ENCODE peak calls at places on chromosomes 11 and 22, in nine cellular contexts. V is prostate gland, P is HCT116, S is stomach, C is breast epithelium, X is sigmoid colon, G is suprapubic skin, H is transverse colon, I is HepG2. U is an unnamed sample.
A peak's percentile ranks its signal among the peaks of the same experiment; 100 is the strongest.

GRCh38 chr11:128904872-128905344 is 13.8 kb downstream of the KCNJ5 start:
- DNase-seq in V (peak; percentile 14), P (no peak), S (no peak), C (no peak), X (no peak), G (no peak), H (peak; percentile 55), I (no peak), U (no peak)

GRCh38 chr22:42277988-42278776 is 7.7 kb upstream of the TCF20 start:
- DNase-seq in V (no peak), P (no peak), S (no peak), C (no peak), X (peak; percentile 60), G (no peak), H (no peak), I (no peak), U (no peak)

GRCh38 chr11:36622431-36623136 is 24.5 kb upstream of the RAG2 start:
- DNase-seq in V (no peak), P (peak; percentile 12), S (no peak), C (no peak), X (no peak), G (no peak), H (no peak), I (peak; percentile 31), U (no peak)

GRCh38 chr11:34624069-34624468 is 3.2 kb downstream of the EHF start:
- DNase-seq in V (peak; percentile 68), P (no peak), S (peak; percentile 76), C (no peak), X (no peak), G (peak; percentile 81), H (peak; percentile 75), I (no peak), U (no peak)

GRCh38 chr11:125869526-125869925 is 17.9 kb upstream of the HYLS1 start:
- DNase-seq in V (no peak), P (no peak), S (no peak), C (no peak), X (no peak), G (no peak), H (no peak), I (no peak), U (no peak)

GRCh38 chr11:122276221-122276620 is 160.2 kb upstream of the BLID start:
- DNase-seq in V (no peak), P (no peak), S (no peak), C (no peak), X (no peak), G (no peak), H (no peak), I (no peak), U (no peak)

GRCh38 chr11:84608788-84609309 is 1018.3 kb downstream of the DLG2 start:
- DNase-seq in V (no peak), P (no peak), S (no peak), C (no peak), X (no peak), G (no peak), H (no peak), I (no peak), U (no peak)

GRCh38 chr11:66012946-66013761 is 1.3 kb downstream of the CST6 start:
- DNase-seq in V (no peak), P (no peak), S (no peak), C (no peak), X (no peak), G (no peak), H (no peak), I (no peak), U (no peak)

DNA sequence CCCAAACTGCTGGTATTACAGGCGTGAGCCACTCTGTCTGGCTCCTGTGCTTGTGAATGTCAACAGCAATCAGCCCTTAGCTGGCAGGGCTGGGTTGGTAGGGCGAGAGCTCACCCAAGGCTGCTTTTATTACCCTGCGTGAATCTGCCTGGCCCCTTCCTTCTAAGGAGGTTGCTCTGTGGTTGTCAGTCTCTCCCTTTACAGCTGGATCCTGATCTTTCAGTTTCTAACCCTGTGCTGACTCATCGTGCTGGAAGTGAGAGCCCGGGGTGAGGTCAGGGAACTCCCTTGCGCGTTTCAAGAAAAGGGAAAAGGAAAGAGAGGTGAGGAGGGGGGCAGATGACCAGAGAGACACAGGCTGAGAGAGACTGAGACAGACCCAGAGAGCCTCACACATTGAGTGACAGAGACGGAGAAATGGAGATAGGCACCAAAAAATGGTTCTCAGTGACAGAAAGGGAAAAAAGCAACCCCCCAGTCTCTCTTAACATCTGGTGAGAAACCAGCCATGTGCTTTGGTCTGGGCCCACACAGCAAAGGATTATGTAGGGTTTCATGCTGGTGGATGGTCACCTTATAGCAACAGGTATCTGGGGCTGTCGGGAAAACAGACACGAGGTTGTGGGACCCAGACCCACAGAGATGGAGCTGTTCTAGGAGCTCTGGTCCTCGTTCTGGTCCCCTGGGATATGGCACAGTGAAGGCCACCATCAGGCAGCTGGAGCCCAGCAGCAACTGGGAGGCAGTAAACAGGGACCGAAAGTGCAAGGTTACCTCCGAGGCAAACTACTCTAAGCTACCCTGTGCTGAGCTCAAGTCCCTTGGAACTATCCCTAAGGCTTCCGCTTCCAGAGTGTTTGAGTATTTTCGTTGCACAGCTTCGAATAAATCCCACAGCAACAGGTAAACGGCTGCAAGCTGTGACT is 2.5 kb downstream of the TCN2 start:
- DNase-seq in V (no peak), P (no peak), S (peak; percentile 61), C (no peak), X (peak; percentile 87), G (no peak), H (peak; percentile 82), I (no peak), U (no peak)
- TF ChIP-seq POLR2A in V (no peak), P (no peak), S (no peak), C (no peak), X (peak; percentile 15), G (no peak), H (peak; percentile 53), I (no peak), U (no peak)

DNA sequence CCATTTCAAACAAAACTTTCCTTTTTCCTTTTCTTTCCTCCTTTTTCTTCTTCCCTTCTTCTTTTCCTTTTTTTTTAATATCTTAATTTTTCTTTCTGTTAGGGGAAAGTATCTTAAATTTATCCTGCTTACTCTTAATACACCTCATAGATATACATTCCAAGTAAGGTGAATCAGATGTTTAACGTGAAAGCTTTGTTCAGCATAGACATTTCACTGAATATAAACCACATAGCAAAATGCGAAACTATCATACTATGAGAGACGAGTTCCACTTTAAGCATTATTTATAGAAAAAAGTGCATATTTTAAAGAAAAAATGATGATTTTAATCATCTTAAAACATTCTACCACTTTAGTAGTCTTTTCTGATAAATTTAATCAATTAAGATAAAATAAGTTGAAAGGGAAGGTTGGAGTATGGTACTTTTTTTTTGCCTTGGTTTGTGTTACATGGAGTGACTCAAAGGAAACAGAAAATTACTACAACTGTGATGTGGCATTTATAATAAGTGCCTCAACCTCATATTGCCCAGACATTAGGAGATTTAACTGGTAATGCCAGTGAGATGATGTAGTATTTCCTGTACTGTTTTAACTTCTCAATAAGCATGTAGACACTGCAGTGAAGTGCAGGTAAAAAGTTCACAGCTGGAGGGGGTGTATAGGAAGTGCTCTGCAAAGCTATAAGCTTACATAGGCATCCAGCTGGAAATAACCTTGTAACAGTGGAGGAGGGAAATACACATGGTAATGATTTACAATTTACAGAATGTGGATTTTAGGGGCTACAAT is 138.0 kb upstream of the MTMR2 start:
- DNase-seq in V (no peak), P (no peak), S (no peak), C (no peak), X (no peak), G (no peak), H (no peak), I (peak; percentile 56), U (no peak)
- TF ChIP-seq POLR2AphosphoS5 in V (no peak), P (no peak), S (no peak), C (no peak), X (no peak), G (no peak), H (no peak), I (no peak), U (no peak)

GRCh38 chr11:19800162-19800561 is 87.5 kb downstream of the NAV2 start:
- DNase-seq in V (no peak), P (no peak), S (no peak), C (no peak), X (no peak), G (no peak), H (no peak), I (no peak), U (no peak)

GRCh38 chr11:19805346-19805745 is 92.7 kb downstream of the NAV2 start:
- DNase-seq in V (no peak), P (no peak), S (no peak), C (no peak), X (no peak), G (no peak), H (no peak), I (no peak), U (no peak)

GRCh38 chr11:19803506-19803998 is 90.9 kb downstream of the NAV2 start:
- DNase-seq in V (no peak), P (no peak), S (peak; percentile 78), C (no peak), X (no peak), G (no peak), H (peak; percentile 69), I (no peak), U (no peak)

GRCh38 chr11:19802773-19803293 is 90.2 kb downstream of the NAV2 start:
- DNase-seq in V (no peak), P (no peak), S (no peak), C (no peak), X (no peak), G (no peak), H (no peak), I (no peak), U (no peak)

DNA sequence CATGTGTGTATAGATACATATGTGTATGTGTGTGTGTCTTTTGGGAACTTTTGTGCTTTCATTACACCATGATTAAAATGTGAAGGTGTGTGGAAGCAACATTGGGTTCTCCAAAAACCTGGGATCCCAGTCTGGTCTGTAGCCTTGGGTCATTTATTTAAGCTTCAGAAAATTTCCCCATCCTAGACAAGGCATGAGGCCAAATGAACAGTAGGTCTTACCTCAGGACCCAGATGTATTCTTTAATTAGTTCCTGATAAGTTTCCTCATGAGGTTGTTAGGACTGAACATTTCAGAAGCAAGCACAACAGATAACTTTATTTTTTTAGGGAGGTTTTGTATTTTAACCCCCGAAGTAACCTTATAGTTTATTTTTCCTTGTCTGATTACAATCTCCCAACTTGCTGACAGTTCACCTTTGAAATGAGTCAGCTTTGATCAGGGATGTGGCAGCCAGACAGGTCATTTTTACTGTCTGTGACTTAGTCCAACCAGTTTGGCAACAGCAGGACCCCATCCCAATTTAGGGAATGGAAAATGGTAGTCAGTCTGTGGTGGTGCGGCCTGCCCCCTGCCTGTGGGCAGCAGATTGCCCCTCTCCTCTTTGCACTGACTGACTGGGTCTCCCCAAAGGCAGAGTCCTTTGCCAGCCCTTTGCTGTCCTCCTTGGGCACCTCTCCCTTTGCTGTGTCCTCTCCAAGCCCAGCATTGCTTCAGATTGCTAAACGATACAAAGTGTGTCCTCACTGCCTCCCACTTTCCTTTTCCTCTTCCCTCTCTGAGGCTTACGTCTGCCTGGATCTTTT is 88.3 kb downstream of the NAV2 start:
- DNase-seq in V (no peak), P (no peak), S (no peak), C (no peak), X (no peak), G (no peak), H (no peak), I (no peak), U (no peak)
- TF ChIP-seq CTCF in V (no peak), P (no peak), S (peak; percentile 6), C (no peak), X (no peak), G (no peak), H (no peak), I (no peak), U (no peak)

GRCh38 chr11:118531597-118532084 is 649 bp downstream of the TMEM25 start:
- DNase-seq in V (no peak), P (no peak), S (no peak), C (no peak), X (no peak), G (no peak), H (no peak), I (peak; percentile 12), U (no peak)

GRCh38 chr11:118528511-118528910 is 1.2 kb downstream of the TTC36 start:
- DNase-seq in V (no peak), P (no peak), S (no peak), C (no peak), X (no peak), G (peak; percentile 62), H (no peak), I (no peak), U (no peak)

GRCh38 chr11:118530683-118531596 is at the start of gene TMEM25:
- DNase-seq in V (peak; percentile 69), P (no peak), S (peak; percentile 70), C (peak; percentile 60), X (peak; percentile 83), G (no peak), H (peak; percentile 71), I (peak; percentile 32), U (no peak)

GRCh38 chr11:118529584-118530175 is 1.3 kb upstream of the TMEM25 start:
- DNase-seq in V (no peak), P (no peak), S (no peak), C (no peak), X (no peak), G (no peak), H (no peak), I (no peak), U (no peak)

DNA sequence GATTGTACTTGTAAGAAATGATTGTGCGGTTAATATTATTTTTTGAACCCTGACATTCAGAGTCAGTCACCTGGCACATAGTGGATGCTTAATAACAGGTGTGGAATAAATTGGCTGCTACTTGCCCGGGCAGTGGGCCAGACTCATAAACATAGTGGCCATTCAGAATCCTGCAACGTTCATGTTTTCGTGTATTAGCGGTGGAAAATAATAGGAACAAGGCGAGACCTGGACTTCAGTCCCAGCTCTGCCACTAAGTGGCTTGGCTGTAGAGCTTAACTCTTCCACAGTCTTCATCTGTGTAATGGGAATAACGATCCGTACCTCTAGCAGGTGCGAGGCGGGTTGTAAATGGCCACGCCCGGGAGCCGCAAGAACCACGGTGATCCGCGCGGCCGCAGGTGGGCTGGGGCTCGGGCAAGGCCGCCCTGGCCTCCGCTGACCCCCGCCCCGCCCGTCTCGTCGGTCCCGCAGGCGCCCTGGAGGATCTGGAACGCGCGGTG is 761 bp upstream of the TMEM25 start:
- DNase-seq in V (peak; percentile 32), P (no peak), S (peak; percentile 37), C (no peak), X (no peak), G (no peak), H (peak; percentile 60), I (no peak), U (no peak)
- TF ChIP-seq POLR2A in V (no peak), P (peak; percentile 32), S (no peak), C (no peak), X (no peak), G (no peak), H (no peak), I (no peak), U (no peak)